ENCODE peak calls at places on chromosomes 4 and X, in five cellular contexts. S is A549, X is ovary, Q is upper lobe of left lung, K is transverse colon. M is an unnamed sample.

GRCh38 chr4:82230310-82230709 is 143.5 kb downstream of the HNRNPD start:
- DNase-seq in S (no peak), X (no peak), Q (no peak), K (no peak), M (no peak)

GRCh38 chr4:142778908-142779307 is 67.2 kb downstream of the INPP4B start:
- DNase-seq in S (no peak), X (no peak), Q (no peak), K (no peak), M (no peak)

GRCh38 chr4:76892601-76893000 is 5.3 kb downstream of the SOWAHB start:
- DNase-seq in S (no peak), X (no peak), Q (no peak), K (no peak), M (no peak)

GRCh38 chr4:26412381-26413372 is 77.6 kb downstream of the CCKAR start:
- DNase-seq in S (no peak), X (peak), Q (no peak), K (peak), M (no peak)

GRCh38 chrX:69469975-69470374 is 34.2 kb upstream of the NALF2 start:
- DNase-seq in S (no peak), X (no peak), Q (no peak), K (no peak), M (no peak)

GRCh38 chrX:24184018-24184417 is 34.5 kb downstream of the ZFX start:
- DNase-seq in S (no peak), X (no peak), Q (no peak), K (no peak), M (no peak)

GRCh38 chr4:176236909-176237308 is 32.1 kb downstream of the ASB5 start:
- DNase-seq in S (no peak), X (no peak), Q (no peak), K (no peak), M (no peak)

GRCh38 chrX:25873196-25873595 is 264.9 kb upstream of the MAGEB18 start:
- DNase-seq in S (no peak), X (no peak), Q (no peak), K (no peak), M (no peak)

GRCh38 chr4:186798951-186799659 is 75.4 kb upstream of the FAT1 start:
- DNase-seq in S (no peak), X (no peak), Q (no peak), K (no peak), M (no peak)
- TF ChIP-seq EP300 in S (no peak), X (no peak), Q (no peak), K (no peak), M (no peak)

DNA sequence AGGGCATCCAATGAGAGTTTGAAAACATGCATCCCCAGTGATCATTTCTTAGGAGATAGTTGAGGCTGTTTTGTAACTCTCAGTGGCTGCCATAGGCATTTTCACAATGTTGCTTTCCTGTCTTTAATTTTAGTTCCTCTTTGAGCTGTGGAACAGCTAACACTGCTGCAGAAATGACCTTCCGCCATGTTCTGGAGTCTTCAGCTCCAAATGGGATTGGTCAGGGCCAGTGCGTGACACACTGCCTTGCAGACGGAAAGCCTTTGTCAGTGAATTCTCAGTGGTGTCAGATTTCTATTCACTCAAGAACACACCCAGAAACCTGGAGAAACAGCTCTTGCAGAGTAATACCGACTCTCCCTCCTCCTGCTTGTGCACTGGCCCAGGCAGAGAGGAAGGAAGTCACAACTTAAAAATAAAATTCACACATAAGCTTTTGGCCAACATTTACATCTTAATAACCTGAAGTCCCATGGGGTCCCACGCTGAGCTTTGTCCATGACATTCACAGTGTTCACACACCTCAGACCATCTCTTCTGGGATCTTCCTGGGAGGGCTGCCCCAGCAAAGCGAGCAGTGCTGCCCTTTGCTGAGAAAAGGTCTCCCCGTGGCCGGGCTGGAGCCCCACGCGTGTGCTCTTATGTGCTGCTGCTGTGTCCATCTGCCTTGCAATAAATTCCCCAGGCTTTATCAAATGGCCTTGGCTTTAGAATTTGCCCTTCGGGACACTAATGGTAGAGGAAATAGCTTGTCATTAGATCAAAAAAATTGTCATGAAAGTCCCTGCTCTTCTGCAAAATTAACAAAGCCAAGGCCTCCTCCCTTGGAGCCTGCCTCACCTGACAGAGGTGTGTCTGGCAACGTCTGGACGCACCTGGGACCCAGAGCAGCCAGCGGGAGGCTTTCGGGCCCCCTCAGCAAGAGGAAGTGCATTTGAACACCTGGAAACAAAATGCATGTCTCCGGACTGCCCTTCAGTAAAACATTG is 126.8 kb downstream of the IRF2 start:
- DNase-seq in S (no peak), X (no peak), Q (no peak), K (peak), M (no peak)
- TF ChIP-seq EP300 in S (no peak), X (peak), Q (no peak), K (no peak), M (no peak)

GRCh38 chr4:39369301-39369700 is 3.1 kb upstream of the RFC1 start:
- DNase-seq in S (no peak), X (no peak), Q (no peak), K (no peak), M (no peak)
- TF ChIP-seq EP300 in S (no peak), X (no peak), Q (no peak), K (no peak), M (no peak)

GRCh38 chrX:38656350-38656915 is 95.1 kb downstream of the TSPAN7 start:
- DNase-seq in S (no peak), X (no peak), Q (no peak), K (no peak), M (no peak)

GRCh38 chrX:38654302-38654701 is 93.0 kb downstream of the TSPAN7 start:
- DNase-seq in S (peak), X (no peak), Q (no peak), K (no peak), M (no peak)

GRCh38 chrX:38651625-38652601 is 90.6 kb downstream of the TSPAN7 start:
- DNase-seq in S (no peak), X (no peak), Q (no peak), K (no peak), M (no peak)

GRCh38 chrX:38649674-38650647 is 88.6 kb downstream of the TSPAN7 start:
- DNase-seq in S (no peak), X (no peak), Q (no peak), K (no peak), M (no peak)

DNA sequence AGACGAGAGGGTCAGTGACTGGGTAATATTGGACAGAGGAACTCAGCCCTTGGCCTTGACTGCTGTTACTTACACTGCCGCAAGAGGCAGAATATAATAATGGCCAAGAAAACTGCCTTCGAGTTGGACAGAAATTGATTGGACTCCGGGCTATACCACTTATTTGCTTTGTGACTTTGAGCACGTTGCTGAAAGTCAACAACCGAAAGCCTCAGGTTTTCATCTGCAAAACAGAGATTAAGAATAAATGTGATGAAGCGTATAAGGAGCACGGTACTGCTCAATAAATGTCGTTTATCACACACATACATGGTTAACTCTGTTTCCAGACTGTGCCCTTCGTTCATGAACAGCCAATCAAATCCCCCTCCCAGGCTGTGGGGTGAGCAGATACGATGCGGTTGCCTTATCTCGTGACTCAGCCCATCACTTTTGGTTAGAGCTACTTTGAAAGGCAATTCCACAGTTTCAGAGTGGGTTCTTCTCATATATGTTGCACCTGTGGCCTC is 91.6 kb downstream of the TSPAN7 start:
- DNase-seq in S (no peak), X (no peak), Q (no peak), K (no peak), M (no peak)
- TF ChIP-seq EP300 in S (no peak), X (no peak), Q (no peak), K (no peak), M (no peak)

GRCh38 chr4:95283320-95283719 is 265.5 kb downstream of the UNC5C start:
- DNase-seq in S (no peak), X (no peak), Q (no peak), K (no peak), M (no peak)

GRCh38 chr4:95289028-95289634 is 259.6 kb downstream of the UNC5C start:
- DNase-seq in S (no peak), X (no peak), Q (no peak), K (no peak), M (no peak)

GRCh38 chr4:95285797-95286196 is 263.0 kb downstream of the UNC5C start:
- DNase-seq in S (no peak), X (no peak), Q (no peak), K (no peak), M (no peak)

GRCh38 chr4:95288552-95288951 is 260.2 kb downstream of the UNC5C start:
- DNase-seq in S (no peak), X (no peak), Q (no peak), K (no peak), M (no peak)

GRCh38 chr4:95284668-95285067 is 264.1 kb downstream of the UNC5C start:
- DNase-seq in S (no peak), X (no peak), Q (no peak), K (no peak), M (no peak)
- TF ChIP-seq EP300 in S (no peak), X (no peak), Q (no peak), K (no peak), M (no peak)

GRCh38 chr4:139317635-139318034 is 15.4 kb upstream of the NDUFC1 start:
- DNase-seq in S (no peak), X (no peak), Q (no peak), K (no peak), M (no peak)
- TF ChIP-seq EP300 in S (no peak), X (no peak), Q (no peak), K (no peak), M (no peak)

DNA sequence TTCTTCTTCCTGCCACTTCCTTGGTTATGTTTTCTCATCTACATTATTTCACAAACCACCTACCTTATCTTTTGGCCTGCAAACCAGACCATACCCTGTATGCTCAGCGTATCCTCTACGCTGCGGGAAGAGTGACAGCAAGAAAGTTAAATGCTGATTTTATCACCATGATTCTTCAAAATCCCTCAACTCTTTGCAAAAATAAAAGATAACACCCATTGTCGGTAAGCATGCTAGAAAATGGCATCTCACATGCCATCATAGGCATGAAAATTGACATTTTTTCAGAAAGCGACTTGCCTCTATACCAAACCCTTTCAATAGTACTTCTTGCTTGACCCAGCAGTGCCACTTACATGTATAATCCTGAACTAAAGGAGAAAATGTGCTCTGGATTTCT is 102.0 kb downstream of the HPGD start:
- DNase-seq in S (no peak), X (no peak), Q (no peak), K (no peak), M (no peak)
- TF ChIP-seq EP300 in S (no peak), X (no peak), Q (no peak), K (no peak), M (no peak)

GRCh38 chr4:149140841-149141240 is 674.8 kb downstream of the IQCM start:
- DNase-seq in S (no peak), X (no peak), Q (no peak), K (no peak), M (no peak)

GRCh38 chr4:149135062-149135461 is 680.6 kb downstream of the IQCM start:
- DNase-seq in S (no peak), X (no peak), Q (no peak), K (no peak), M (no peak)
- TF ChIP-seq EP300 in S (no peak), X (no peak), Q (no peak), K (no peak), M (no peak)